ENCODE peak calls at places on chromosomes 4 and X, in seven cellular contexts. One of them, this sample, is unnamed.

GRCh38 chr4:54359919-54360650 is 131.0 kb downstream of the PDGFRA start:
- DNase-seq in MCF 10A: no peak
- DNase-seq in retinal pigment epithelial cell: no peak
- DNase-seq in hepatocyte: no peak
- DNase-seq in Calu3: no peak
- DNase-seq in GM12865: peak; percentile 25
- DNase-seq in BE2C: no peak
- DNase-seq in this sample: no peak

GRCh38 chrX:47634871-47635575 is 5.3 kb upstream of the CFP start:
- DNase-seq in Calu3: no peak
- DNase-seq in GM12865: no peak
- DNase-seq in BE2C: no peak
- DNase-seq in MCF 10A: no peak
- DNase-seq in hepatocyte: no peak
- DNase-seq in retinal pigment epithelial cell: no peak
- DNase-seq in this sample: no peak

GRCh38 chrX:20623448-20623847 is 356.7 kb upstream of the RPS6KA3 start:
- DNase-seq in retinal pigment epithelial cell: no peak
- DNase-seq in BE2C: no peak
- DNase-seq in GM12865: no peak
- DNase-seq in hepatocyte: no peak
- DNase-seq in MCF 10A: peak; percentile 11
- DNase-seq in Calu3: no peak
- DNase-seq in this sample: no peak

GRCh38 chr4:6316461-6317003 is 46.9 kb downstream of the WFS1 start:
- DNase-seq in MCF 10A: no peak
- DNase-seq in BE2C: no peak
- DNase-seq in hepatocyte: no peak
- DNase-seq in Calu3: no peak
- DNase-seq in retinal pigment epithelial cell: no peak
- DNase-seq in GM12865: no peak
- DNase-seq in this sample: no peak

GRCh38 chr4:53688186-53688790 is 97.0 kb upstream of the LNX1 start:
- DNase-seq in Calu3: peak; percentile 2
- DNase-seq in retinal pigment epithelial cell: peak; percentile 46
- DNase-seq in MCF 10A: peak; percentile 93
- DNase-seq in hepatocyte: peak; percentile 55
- DNase-seq in GM12865: peak; percentile 69
- DNase-seq in BE2C: no peak
- DNase-seq in this sample: peak; percentile 41

GRCh38 chr4:105060628-105061027 is 86.0 kb upstream of the TET2 start:
- DNase-seq in GM12865: peak; percentile 94
- DNase-seq in BE2C: no peak
- DNase-seq in Calu3: no peak
- DNase-seq in hepatocyte: no peak
- DNase-seq in MCF 10A: peak; percentile 25
- DNase-seq in retinal pigment epithelial cell: peak; percentile 7
- DNase-seq in this sample: peak; percentile 73

GRCh38 chr4:183337833-183338232 is 15.6 kb upstream of the CLDN24 start:
- DNase-seq in GM12865: no peak
- DNase-seq in hepatocyte: no peak
- DNase-seq in MCF 10A: peak; percentile 38
- DNase-seq in retinal pigment epithelial cell: no peak
- DNase-seq in BE2C: no peak
- DNase-seq in Calu3: peak; percentile 78
- DNase-seq in this sample: no peak

GRCh38 chr4:159367421-159368105 is 264.7 kb downstream of the RAPGEF2 start:
- DNase-seq in retinal pigment epithelial cell: no peak
- DNase-seq in hepatocyte: no peak
- DNase-seq in MCF 10A: no peak
- DNase-seq in Calu3: no peak
- DNase-seq in BE2C: no peak
- DNase-seq in GM12865: peak; percentile 53
- DNase-seq in this sample: no peak

GRCh38 chr4:70601422-70602039 is 9.5 kb downstream of the AMBN start:
- DNase-seq in Calu3: peak; percentile 68
- DNase-seq in retinal pigment epithelial cell: no peak
- DNase-seq in GM12865: peak; percentile 87
- DNase-seq in MCF 10A: peak; percentile 76
- DNase-seq in hepatocyte: peak; percentile 77
- DNase-seq in BE2C: peak; percentile 50
- DNase-seq in this sample: peak; percentile 58

GRCh38 chrX:101395789-101396188 is 5.0 kb downstream of the RPL36A start:
- DNase-seq in retinal pigment epithelial cell: no peak
- DNase-seq in hepatocyte: no peak
- DNase-seq in Calu3: no peak
- DNase-seq in BE2C: no peak
- DNase-seq in GM12865: no peak
- DNase-seq in MCF 10A: peak; percentile 36
- DNase-seq in this sample: no peak

GRCh38 chr4:43990968-43991367 is 457.6 kb downstream of the KCTD8 start:
- DNase-seq in MCF 10A: no peak
- DNase-seq in retinal pigment epithelial cell: no peak
- DNase-seq in BE2C: no peak
- DNase-seq in Calu3: no peak
- DNase-seq in GM12865: no peak
- DNase-seq in hepatocyte: no peak
- DNase-seq in this sample: no peak

GRCh38 chrX:13952581-13952980 is 77.1 kb downstream of the GEMIN8 start:
- DNase-seq in hepatocyte: no peak
- DNase-seq in retinal pigment epithelial cell: no peak
- DNase-seq in MCF 10A: no peak
- DNase-seq in BE2C: no peak
- DNase-seq in GM12865: no peak
- DNase-seq in Calu3: no peak
- DNase-seq in this sample: no peak

GRCh38 chrX:103533428-103534216 is 14.3 kb upstream of the RAB40A start:
- DNase-seq in MCF 10A: peak; percentile 74
- DNase-seq in BE2C: peak; percentile 59
- DNase-seq in hepatocyte: peak; percentile 88
- DNase-seq in Calu3: peak; percentile 73
- DNase-seq in retinal pigment epithelial cell: no peak
- DNase-seq in GM12865: peak; percentile 69
- DNase-seq in this sample: peak; percentile 13

GRCh38 chr4:122591196-122591595 is 29.7 kb downstream of the IL21 start:
- DNase-seq in retinal pigment epithelial cell: no peak
- DNase-seq in hepatocyte: no peak
- DNase-seq in GM12865: no peak
- DNase-seq in Calu3: no peak
- DNase-seq in MCF 10A: no peak
- DNase-seq in BE2C: no peak
- DNase-seq in this sample: no peak

GRCh38 chr4:1326751-1327525 is 20.1 kb upstream of the UVSSA start:
- DNase-seq in Calu3: no peak
- DNase-seq in hepatocyte: no peak
- DNase-seq in BE2C: no peak
- DNase-seq in GM12865: no peak
- DNase-seq in retinal pigment epithelial cell: no peak
- DNase-seq in MCF 10A: no peak
- DNase-seq in this sample: no peak

GRCh38 chrX:96906741-96907140 is 23.0 kb downstream of the RPA4 start:
- DNase-seq in MCF 10A: no peak
- DNase-seq in retinal pigment epithelial cell: peak; percentile 6
- DNase-seq in GM12865: no peak
- DNase-seq in BE2C: no peak
- DNase-seq in Calu3: no peak
- DNase-seq in hepatocyte: no peak
- DNase-seq in this sample: no peak

GRCh38 chr4:3246458-3247398 is 2.2 kb upstream of the MSANTD1 start:
- DNase-seq in hepatocyte: no peak
- DNase-seq in GM12865: no peak
- DNase-seq in retinal pigment epithelial cell: no peak
- DNase-seq in BE2C: no peak
- DNase-seq in Calu3: no peak
- DNase-seq in MCF 10A: no peak
- DNase-seq in this sample: no peak
- TF ChIP-seq CTCF in hepatocyte: peak; percentile 5
- TF ChIP-seq CTCF in GM12865: no peak
- TF ChIP-seq CTCF in retinal pigment epithelial cell: peak; percentile 18
- TF ChIP-seq CTCF in BE2C: no peak
- TF ChIP-seq CTCF in Calu3: no peak
- TF ChIP-seq CTCF in MCF 10A: no peak
- TF ChIP-seq CTCF in this sample: no peak

GRCh38 chrX:70096052-70096451 is 33.8 kb downstream of the OTUD6A start:
- DNase-seq in MCF 10A: peak; percentile 51
- DNase-seq in GM12865: no peak
- DNase-seq in hepatocyte: peak; percentile 14
- DNase-seq in BE2C: no peak
- DNase-seq in retinal pigment epithelial cell: no peak
- DNase-seq in Calu3: peak; percentile 35
- DNase-seq in this sample: no peak
- TF ChIP-seq CTCF in MCF 10A: peak; percentile 39
- TF ChIP-seq CTCF in GM12865: no peak
- TF ChIP-seq CTCF in hepatocyte: no peak
- TF ChIP-seq CTCF in BE2C: no peak
- TF ChIP-seq CTCF in retinal pigment epithelial cell: peak; percentile 12
- TF ChIP-seq CTCF in Calu3: peak; percentile 21
- TF ChIP-seq CTCF in this sample: no peak

GRCh38 chr4:186881521-186882220 is 158.0 kb upstream of the FAT1 start:
- DNase-seq in Calu3: no peak
- DNase-seq in BE2C: no peak
- DNase-seq in hepatocyte: peak; percentile 21
- DNase-seq in GM12865: no peak
- DNase-seq in MCF 10A: peak; percentile 9
- DNase-seq in retinal pigment epithelial cell: peak; percentile 63
- DNase-seq in this sample: no peak

GRCh38 chr4:186886759-186887158 is 163.1 kb upstream of the FAT1 start:
- DNase-seq in GM12865: no peak
- DNase-seq in MCF 10A: no peak
- DNase-seq in Calu3: no peak
- DNase-seq in retinal pigment epithelial cell: no peak
- DNase-seq in hepatocyte: no peak
- DNase-seq in BE2C: no peak
- DNase-seq in this sample: no peak

GRCh38 chr4:186878203-186878800 is 154.6 kb upstream of the FAT1 start:
- DNase-seq in hepatocyte: no peak
- DNase-seq in BE2C: no peak
- DNase-seq in GM12865: no peak
- DNase-seq in retinal pigment epithelial cell: no peak
- DNase-seq in MCF 10A: no peak
- DNase-seq in Calu3: no peak
- DNase-seq in this sample: no peak

GRCh38 chr4:186885289-186885688 is 161.6 kb upstream of the FAT1 start:
- DNase-seq in retinal pigment epithelial cell: no peak
- DNase-seq in hepatocyte: no peak
- DNase-seq in BE2C: no peak
- DNase-seq in GM12865: no peak
- DNase-seq in Calu3: no peak
- DNase-seq in MCF 10A: no peak
- DNase-seq in this sample: no peak

DNA sequence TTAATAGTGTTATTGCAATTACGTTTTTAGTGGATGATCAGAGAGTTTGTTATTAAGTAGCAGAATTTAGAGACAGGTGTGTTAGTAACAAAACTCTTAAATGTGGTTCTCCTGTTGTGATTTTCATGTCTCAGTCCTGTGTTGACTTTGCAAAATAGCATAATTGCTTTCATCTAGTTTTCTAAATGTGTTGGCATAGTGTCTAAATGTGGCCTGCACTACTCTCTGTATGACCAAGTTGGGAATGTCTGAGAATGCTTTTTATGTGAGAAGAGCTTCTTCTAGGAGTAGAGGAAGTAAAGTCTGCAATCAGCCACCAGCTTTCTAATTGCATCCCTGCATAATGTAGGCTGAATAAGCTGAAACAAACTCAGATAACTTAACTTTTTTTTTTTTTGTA is 158.6 kb upstream of the FAT1 start:
- DNase-seq in MCF 10A: no peak
- DNase-seq in retinal pigment epithelial cell: no peak
- DNase-seq in hepatocyte: no peak
- DNase-seq in Calu3: no peak
- DNase-seq in BE2C: no peak
- DNase-seq in GM12865: peak; percentile 21
- DNase-seq in this sample: no peak
- TF ChIP-seq CTCF in MCF 10A: no peak
- TF ChIP-seq CTCF in retinal pigment epithelial cell: no peak
- TF ChIP-seq CTCF in hepatocyte: no peak
- TF ChIP-seq CTCF in Calu3: no peak
- TF ChIP-seq CTCF in BE2C: no peak
- TF ChIP-seq CTCF in GM12865: no peak
- TF ChIP-seq CTCF in this sample: no peak

GRCh38 chrX:15495801-15496200 is 2.7 kb upstream of the PIR start:
- DNase-seq in MCF 10A: no peak
- DNase-seq in hepatocyte: no peak
- DNase-seq in retinal pigment epithelial cell: no peak
- DNase-seq in Calu3: no peak
- DNase-seq in BE2C: no peak
- DNase-seq in GM12865: no peak
- DNase-seq in this sample: no peak

GRCh38 chrX:15496809-15497208 is 3.7 kb upstream of the PIR start:
- DNase-seq in GM12865: no peak
- DNase-seq in hepatocyte: no peak
- DNase-seq in MCF 10A: no peak
- DNase-seq in retinal pigment epithelial cell: no peak
- DNase-seq in BE2C: no peak
- DNase-seq in Calu3: no peak
- DNase-seq in this sample: no peak

GRCh38 chrX:15498741-15499140 is 1.9 kb upstream of the BMX start:
- DNase-seq in BE2C: no peak
- DNase-seq in MCF 10A: no peak
- DNase-seq in Calu3: no peak
- DNase-seq in hepatocyte: no peak
- DNase-seq in GM12865: no peak
- DNase-seq in retinal pigment epithelial cell: no peak
- DNase-seq in this sample: no peak

GRCh38 chrX:15497865-15498264 is 2.7 kb upstream of the BMX start:
- DNase-seq in hepatocyte: peak; percentile 75
- DNase-seq in retinal pigment epithelial cell: no peak
- DNase-seq in BE2C: peak; percentile 55
- DNase-seq in Calu3: peak; percentile 76
- DNase-seq in MCF 10A: peak; percentile 77
- DNase-seq in GM12865: peak; percentile 45
- DNase-seq in this sample: peak; percentile 44

DNA sequence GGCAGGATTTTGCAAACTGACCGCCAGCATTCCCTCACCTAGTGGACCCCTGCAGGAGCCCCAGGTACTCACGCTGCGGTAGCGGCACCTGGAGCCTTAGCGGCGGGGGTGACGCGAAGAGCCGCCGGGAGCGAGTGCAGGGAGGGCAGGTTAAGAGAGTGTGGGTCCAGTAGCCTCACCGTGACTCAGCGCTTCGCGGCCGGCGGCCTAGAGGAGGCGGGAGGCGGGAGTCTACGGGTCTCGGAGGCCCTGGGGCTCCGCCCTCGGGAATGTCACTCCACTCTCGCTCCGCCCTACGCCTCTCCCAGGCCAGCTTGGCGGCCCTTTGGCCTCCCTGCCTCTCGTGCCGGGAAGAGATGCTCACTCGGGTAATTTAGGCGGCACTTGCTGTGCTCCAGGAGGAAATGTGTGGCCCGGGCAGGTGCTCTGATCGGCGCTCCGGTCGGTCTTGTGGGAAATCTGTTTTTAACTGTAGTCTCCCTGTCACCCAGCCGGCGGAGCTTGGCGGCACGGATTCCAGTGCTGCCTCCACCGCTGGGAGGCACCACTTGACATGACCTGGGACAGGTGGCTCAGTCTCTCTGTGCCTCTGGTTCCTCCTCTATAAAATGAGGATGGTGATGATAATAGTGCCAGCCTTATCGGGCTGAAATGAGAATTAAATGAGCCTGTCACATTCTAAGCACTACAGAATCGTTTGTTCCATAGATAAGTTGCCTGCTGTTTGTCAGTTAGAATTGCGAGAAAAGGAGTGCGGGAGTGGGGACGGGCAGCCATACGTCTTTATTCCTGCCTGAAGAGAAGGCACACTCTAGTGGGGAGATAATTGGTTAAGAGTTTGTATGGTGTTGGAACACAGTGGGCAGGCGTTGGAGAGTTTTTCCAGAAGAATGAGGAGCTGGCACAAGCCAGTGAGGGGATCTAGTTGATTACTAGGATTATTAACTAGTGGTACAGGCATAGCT is at the start of gene PIR:
- DNase-seq in MCF 10A: peak; percentile 96
- DNase-seq in Calu3: peak; percentile 92
- DNase-seq in BE2C: peak; percentile 88
- DNase-seq in GM12865: peak; percentile 78
- DNase-seq in retinal pigment epithelial cell: no peak
- DNase-seq in hepatocyte: peak; percentile 96
- DNase-seq in this sample: peak; percentile 69
- TF ChIP-seq CTCF in MCF 10A: peak; percentile 34
- TF ChIP-seq CTCF in Calu3: no peak
- TF ChIP-seq CTCF in BE2C: peak; percentile 60
- TF ChIP-seq CTCF in GM12865: peak; percentile 35
- TF ChIP-seq CTCF in retinal pigment epithelial cell: peak; percentile 59
- TF ChIP-seq CTCF in hepatocyte: peak; percentile 65
- TF ChIP-seq CTCF in this sample: peak; percentile 39